ENCODE peak calls at places on chromosomes 2 and 18, in nine cellular contexts. C, U, H, I, O, Z, Y, S and X are unnamed samples. For H3K4me1, the result is how much of the 10 kb centered on the place peaks cover.

GRCh38 chr2:68779595-68779994 is 45.0 kb downstream of the ARHGAP25 start:
- DNase-seq in C (no peak), U (no peak), H (no peak), I (no peak), O (no peak), Z (no peak), Y (no peak), S (no peak), X (no peak)

GRCh38 chr18:27717816-27718215 is 459.1 kb downstream of the CDH2 start:
- DNase-seq in C (no peak), U (no peak), H (no peak), I (no peak), O (no peak), Z (no peak), Y (no peak), S (no peak), X (no peak)

GRCh38 chr2:239328306-239329191 is 72.3 kb downstream of the HDAC4 start:
- DNase-seq in C (no peak), U (no peak), H (no peak), I (peak), O (no peak), Z (no peak), Y (no peak), S (peak), X (no peak)

GRCh38 chr2:230691005-230691647 is 21.5 kb upstream of the CAB39 start:
- DNase-seq in C (no peak), U (peak), H (no peak), I (no peak), O (no peak), Z (no peak), Y (no peak), S (no peak), X (no peak)

GRCh38 chr2:232489516-232490220 is 2.0 kb upstream of the ECEL1 start:
- DNase-seq in C (no peak), U (no peak), H (no peak), I (no peak), O (no peak), Z (peak), Y (no peak), S (no peak), X (no peak)

GRCh38 chr18:3066391-3067079 is 53.6 kb upstream of the LPIN2 start:
- DNase-seq in C (no peak), U (no peak), H (no peak), I (no peak), O (no peak), Z (peak), Y (no peak), S (no peak), X (no peak)

GRCh38 chr2:226979004-226979403 is 143.2 kb downstream of the RHBDD1 start:
- DNase-seq in C (no peak), U (no peak), H (no peak), I (no peak), O (no peak), Z (no peak), Y (no peak), S (no peak), X (no peak)

GRCh38 chr2:37590119-37590571 is 81.3 kb downstream of the CDC42EP3 start:
- DNase-seq in C (no peak), U (no peak), H (no peak), I (no peak), O (no peak), Z (no peak), Y (no peak), S (no peak), X (no peak)

GRCh38 chr18:78908462-78908861 is 71.2 kb upstream of the SALL3 start:
- DNase-seq in C (no peak), U (no peak), H (no peak), I (no peak), O (no peak), Z (no peak), Y (no peak), S (no peak), X (no peak)

GRCh38 chr2:62717503-62718081 is 12.1 kb downstream of the EHBP1 start:
- DNase-seq in C (no peak), U (no peak), H (no peak), I (no peak), O (no peak), Z (no peak), Y (no peak), S (no peak), X (no peak)

GRCh38 chr18:34767601-34768027 is 57.5 kb downstream of the DTNA start:
- DNase-seq in C (no peak), U (no peak), H (no peak), I (no peak), O (no peak), Z (no peak), Y (no peak), S (no peak), X (no peak)

GRCh38 chr2:179580378-179581146 is 280.9 kb downstream of the ZNF385B start:
- DNase-seq in C (no peak), U (no peak), H (no peak), I (no peak), O (no peak), Z (no peak), Y (peak), S (no peak), X (no peak)

GRCh38 chr2:11212645-11213044 is 57.4 kb downstream of the SLC66A3 start:
- DNase-seq in C (no peak), U (no peak), H (no peak), I (no peak), O (no peak), Z (no peak), Y (no peak), S (no peak), X (no peak)

GRCh38 chr2:205060269-205060668 is 515.0 kb downstream of the PARD3B start:
- DNase-seq in C (peak), U (peak), H (no peak), I (no peak), O (no peak), Z (no peak), Y (no peak), S (no peak), X (no peak)

GRCh38 chr2:9152975-9153402 is 53.6 kb upstream of the ASAP2 start:
- DNase-seq in C (no peak), U (peak), H (no peak), I (no peak), O (no peak), Z (peak), Y (no peak), S (no peak), X (no peak)

GRCh38 chr2:101831351-101831865 is 133.9 kb downstream of the MAP4K4 start:
- DNase-seq in C (peak), U (peak), H (peak), I (peak), O (peak), Z (peak), Y (peak), S (peak), X (peak)

GRCh38 chr2:110104025-110104771 is 11.4 kb downstream of the MALL start:
- DNase-seq in C (no peak), U (peak), H (no peak), I (no peak), O (no peak), Z (no peak), Y (no peak), S (no peak), X (no peak)

GRCh38 chr2:14930441-14930840 is 297.9 kb downstream of the LRATD1 start:
- DNase-seq in C (no peak), U (no peak), H (no peak), I (no peak), O (no peak), Z (no peak), Y (no peak), S (no peak), X (no peak)

GRCh38 chr2:138514173-138514572 is 12.6 kb downstream of the SPOPL start:
- DNase-seq in C (no peak), U (no peak), H (no peak), I (no peak), O (no peak), Z (no peak), Y (no peak), S (no peak), X (no peak)

GRCh38 chr2:212337036-212337435 is 201.6 kb downstream of the ERBB4 start:
- DNase-seq in C (no peak), U (no peak), H (no peak), I (no peak), O (no peak), Z (no peak), Y (no peak), S (no peak), X (no peak)

GRCh38 chr2:120401275-120402069 is 55.5 kb downstream of the INHBB start:
- DNase-seq in C (no peak), U (no peak), H (no peak), I (no peak), O (no peak), Z (peak), Y (no peak), S (peak), X (no peak)

GRCh38 chr2:71190959-71191943 is 35.7 kb downstream of the PAIP2B start:
- DNase-seq in C (no peak), U (no peak), H (no peak), I (no peak), O (no peak), Z (no peak), Y (no peak), S (no peak), X (no peak)

GRCh38 chr2:47386551-47386950 is 16.4 kb upstream of the MSH2 start:
- DNase-seq in C (no peak), U (no peak), H (no peak), I (no peak), O (no peak), Z (no peak), Y (no peak), S (no peak), X (no peak)

GRCh38 chr18:59767732-59768131 is 70.5 kb upstream of the CCBE1 start:
- DNase-seq in C (no peak), U (no peak), H (no peak), I (no peak), O (no peak), Z (no peak), Y (no peak), S (no peak), X (no peak)

GRCh38 chr2:41963661-41964525 is 83.9 kb upstream of the PKDCC start:
- DNase-seq in C (no peak), U (peak), H (no peak), I (no peak), O (no peak), Z (peak), Y (peak), S (peak), X (peak)

GRCh38 chr18:56067216-56067611 is 479.2 kb upstream of the TCF4 start:
- DNase-seq in C (no peak), U (no peak), H (no peak), I (no peak), O (no peak), Z (no peak), Y (no peak), S (no peak), X (no peak)

GRCh38 chr2:237096911-237097310 is 11.2 kb downstream of the COPS8 start:
- DNase-seq in C (no peak), U (no peak), H (no peak), I (no peak), O (no peak), Z (no peak), Y (no peak), S (no peak), X (no peak)

GRCh38 chr2:9313443-9313842 is 106.8 kb downstream of the ASAP2 start:
- DNase-seq in C (no peak), U (no peak), H (no peak), I (no peak), O (no peak), Z (no peak), Y (no peak), S (no peak), X (no peak)

GRCh38 chr2:203909192-203909945 is 27.2 kb upstream of the ICOS start:
- DNase-seq in C (peak), U (no peak), H (no peak), I (peak), O (peak), Z (no peak), Y (peak), S (no peak), X (peak)

GRCh38 chr2:218008060-218009040 is 5.6 kb upstream of the TNS1 start:
- DNase-seq in C (no peak), U (no peak), H (no peak), I (no peak), O (no peak), Z (no peak), Y (no peak), S (no peak), X (no peak)

GRCh38 chr18:55588876-55589595 is 1.0 kb upstream of the TCF4 start:
- DNase-seq in C (no peak), U (no peak), H (no peak), I (no peak), O (no peak), Z (no peak), Y (no peak), S (no peak), X (no peak)

DNA sequence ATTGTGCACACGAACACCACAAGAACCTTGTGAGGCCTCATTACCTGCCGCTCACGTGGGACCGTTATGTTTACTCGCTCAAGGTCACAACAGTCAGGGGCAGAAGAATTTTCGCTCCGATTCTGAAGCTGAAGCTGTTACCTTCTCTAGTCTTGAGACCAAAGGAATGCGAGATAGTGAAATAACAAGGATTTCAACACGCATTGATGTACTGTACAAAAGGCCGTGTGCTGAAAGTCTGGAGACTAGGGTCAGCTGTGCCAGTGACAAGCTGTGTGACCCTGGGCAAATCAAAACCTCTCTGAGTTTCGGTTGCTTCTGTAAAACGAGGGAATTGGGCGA is 583 bp downstream of the NEMP2 start:
- DNase-seq in C (peak), U (no peak), H (peak), I (peak), O (no peak), Z (no peak), Y (peak), S (peak), X (no peak)
- H3K4me1 ChIP-seq in C (under half), U (under half), H (under half), I (under half), O (under half), Z (under half), Y (under half), S (under half), X (under half)

GRCh38 chr2:121768143-121768755 is 12.8 kb downstream of the TSN start:
- DNase-seq in C (no peak), U (no peak), H (no peak), I (no peak), O (no peak), Z (no peak), Y (no peak), S (no peak), X (no peak)
- H3K4me1 ChIP-seq in C (under half), U (under half), H (under half), I (under half), O (under half), Z (under half), Y (under half), S (under half), X (under half)

DNA sequence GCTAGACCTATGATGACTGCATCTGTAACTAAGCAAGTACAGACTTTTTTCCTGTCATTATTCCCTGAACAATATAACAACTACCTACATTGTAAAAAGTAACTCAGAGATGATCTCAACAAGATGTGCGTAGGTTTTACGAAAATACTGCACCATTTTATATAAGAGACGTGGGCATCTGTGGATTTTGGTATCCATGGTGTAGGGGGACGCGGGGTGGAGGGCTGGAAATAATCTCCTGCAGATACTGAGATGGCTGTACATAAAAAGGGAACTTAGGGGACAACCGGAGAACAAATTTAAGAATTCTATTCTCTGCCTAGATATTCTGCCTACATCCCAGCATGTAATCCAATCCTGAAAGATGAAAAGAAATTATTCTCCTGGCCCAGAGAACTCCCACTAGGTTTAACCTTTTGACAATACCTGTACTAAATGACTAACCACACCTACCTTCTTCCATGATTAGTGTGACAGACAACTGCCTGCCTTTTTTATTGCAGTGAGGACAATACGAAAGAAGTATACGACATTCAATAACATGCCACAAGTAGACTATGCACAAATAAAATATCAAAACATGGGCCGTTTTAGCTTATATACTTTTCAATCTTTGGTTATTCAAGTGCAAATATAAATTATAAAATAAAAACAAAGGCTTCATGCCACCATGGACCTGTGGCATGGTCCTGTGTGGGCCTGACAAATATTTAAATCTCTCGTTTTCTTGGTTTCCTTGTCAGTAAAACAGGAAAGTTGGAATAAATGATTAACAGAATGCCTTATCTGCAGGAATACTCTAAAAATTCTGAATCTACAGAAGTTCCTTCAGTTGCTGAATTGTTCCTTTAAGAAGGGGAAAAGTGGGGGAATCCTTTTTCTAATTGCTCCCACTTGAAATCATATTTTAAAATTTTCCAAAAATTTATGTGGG is 46.3 kb downstream of the RTN4 start:
- DNase-seq in C (no peak), U (no peak), H (no peak), I (no peak), O (no peak), Z (no peak), Y (no peak), S (no peak), X (no peak)
- H3K4me1 ChIP-seq in C (half or more), U (under half), H (under half), I (under half), O (under half), Z (under half), Y (half or more), S (under half), X (under half)

GRCh38 chr2:6922201-6922656 is 5.0 kb downstream of the RNF144A start:
- DNase-seq in C (no peak), U (peak), H (no peak), I (peak), O (no peak), Z (no peak), Y (no peak), S (no peak), X (no peak)

GRCh38 chr2:6919912-6920905 is 3.0 kb downstream of the RNF144A start:
- DNase-seq in C (no peak), U (no peak), H (no peak), I (no peak), O (no peak), Z (no peak), Y (no peak), S (no peak), X (no peak)

GRCh38 chr2:6924101-6924917 is 7.1 kb downstream of the RNF144A start:
- DNase-seq in C (no peak), U (no peak), H (no peak), I (no peak), O (no peak), Z (no peak), Y (no peak), S (no peak), X (no peak)

GRCh38 chr2:6923319-6923718 is 6.1 kb downstream of the RNF144A start:
- DNase-seq in C (no peak), U (no peak), H (no peak), I (no peak), O (no peak), Z (no peak), Y (no peak), S (no peak), X (no peak)

DNA sequence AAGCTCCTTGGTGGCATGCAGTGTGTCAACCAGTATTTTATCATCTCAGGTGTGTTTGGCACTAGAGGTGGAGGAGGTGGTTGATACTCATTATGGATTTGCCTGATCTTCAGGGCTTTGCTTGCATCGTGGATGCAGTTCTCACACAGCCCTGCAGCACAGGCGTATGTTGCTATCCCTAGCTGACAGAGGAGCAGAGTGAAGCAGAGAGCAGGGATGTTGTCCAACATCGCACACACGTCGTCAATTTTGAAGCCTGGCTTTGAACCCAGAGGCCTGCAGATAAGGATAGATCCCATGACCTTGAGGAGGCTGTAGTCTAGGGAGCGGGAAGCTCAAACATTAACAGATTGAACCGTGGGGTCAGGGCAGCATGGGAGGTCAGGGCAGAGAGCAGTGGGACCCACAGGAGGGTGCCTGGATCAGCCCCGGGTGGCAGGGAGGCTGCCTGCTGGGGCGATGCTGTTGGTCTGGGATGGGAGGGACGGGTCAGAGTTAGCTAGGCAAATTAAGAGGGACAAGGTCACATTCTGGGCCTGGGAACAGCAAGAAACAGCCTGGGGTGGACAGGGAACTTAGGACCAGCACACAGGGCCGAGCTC is 4.2 kb downstream of the RNF144A start:
- DNase-seq in C (no peak), U (no peak), H (no peak), I (no peak), O (no peak), Z (no peak), Y (no peak), S (no peak), X (no peak)
- H3K4me1 ChIP-seq in C (under half), U (under half), H (under half), I (half or more), O (under half), Z (under half), Y (half or more), S (under half), X (under half)

DNA sequence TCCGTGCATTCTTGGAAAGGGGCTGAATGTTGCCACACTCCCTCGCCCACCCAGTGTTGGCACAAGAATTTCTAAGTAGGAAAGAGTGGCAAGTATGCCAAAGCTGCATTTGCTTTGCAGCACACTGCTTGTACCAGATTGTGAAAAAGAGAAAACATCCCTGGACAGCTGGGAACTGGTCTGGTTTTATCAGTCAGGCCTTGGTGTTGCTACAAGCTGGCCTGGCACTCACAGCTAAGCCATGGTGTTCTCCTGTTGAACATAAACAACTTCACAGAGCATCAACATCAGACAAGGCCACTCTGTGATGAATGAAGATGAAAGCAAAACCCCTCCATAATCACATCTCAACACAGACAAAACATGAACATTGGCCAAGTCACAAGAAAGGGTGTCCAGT is 4.2 kb upstream of the TRABD2A start:
- DNase-seq in C (no peak), U (no peak), H (no peak), I (no peak), O (no peak), Z (no peak), Y (no peak), S (no peak), X (no peak)
- H3K4me1 ChIP-seq in C (under half), U (under half), H (under half), I (under half), O (under half), Z (under half), Y (under half), S (under half), X (under half)

GRCh38 chr2:191646612-191646902 is 31.4 kb upstream of the NABP1 start:
- DNase-seq in C (no peak), U (peak), H (no peak), I (no peak), O (no peak), Z (no peak), Y (no peak), S (no peak), X (no peak)
- H3K4me1 ChIP-seq in C (under half), U (under half), H (under half), I (under half), O (under half), Z (under half), Y (under half), S (under half), X (under half)